ENCODE peak calls at places on chromosomes 2 and 18, in six cellular contexts. L, H, T, O, Q and W are unnamed samples.

GRCh38 chr2:101395545-101396351 is 8.4 kb upstream of the CREG2 start:
- DNase-seq in Q (no peak), L (peak), T (peak), H (no peak), O (no peak), W (no peak)

GRCh38 chr2:99811544-99811943 is 321.7 kb upstream of the REV1 start:
- DNase-seq in O (peak), L (peak), Q (no peak), T (peak), H (no peak), W (no peak)

GRCh38 chr2:200025717-200026116 is 70.3 kb downstream of the MAIP1 start:
- DNase-seq in H (no peak), T (peak), Q (no peak), L (no peak), O (no peak), W (no peak)

GRCh38 chr2:227479865-227480475 is 8.0 kb downstream of the AGFG1 start:
- DNase-seq in T (peak), Q (no peak), L (peak), H (no peak), O (no peak), W (no peak)

GRCh38 chr2:51953931-51954330 is 922.0 kb upstream of the NRXN1 start:
- DNase-seq in T (peak), Q (no peak), H (no peak), O (no peak), L (no peak), W (no peak)

GRCh38 chr2:154125900-154126299 is 254.2 kb downstream of the GALNT13 start:
- DNase-seq in L (no peak), Q (no peak), T (no peak), H (no peak), O (no peak), W (no peak)

GRCh38 chr18:77206676-77207370 is 42.8 kb upstream of the GALR1 start:
- DNase-seq in Q (no peak), O (no peak), L (peak), T (peak), H (no peak), W (no peak)

GRCh38 chr18:58844871-58845270 is 19.8 kb upstream of the ZNF532 start:
- DNase-seq in T (no peak), H (no peak), L (no peak), Q (no peak), O (no peak), W (no peak)

GRCh38 chr18:76449110-76449453 is 46.0 kb downstream of the ZNF516 start:
- DNase-seq in Q (no peak), H (peak), O (no peak), T (no peak), L (no peak), W (no peak)

GRCh38 chr2:217614498-217614897 is 388.3 kb downstream of the TNS1 start:
- DNase-seq in O (no peak), H (no peak), L (no peak), T (peak), Q (no peak), W (no peak)

GRCh38 chr2:158667567-158667966 is 127.5 kb upstream of the DAPL1 start:
- DNase-seq in H (no peak), O (no peak), Q (no peak), L (peak), T (peak), W (no peak)

GRCh38 chr2:158665536-158666302 is 129.4 kb upstream of the DAPL1 start:
- DNase-seq in L (peak), T (peak), O (no peak), Q (no peak), H (no peak), W (no peak)

GRCh38 chr2:158668394-158668793 is 126.7 kb upstream of the DAPL1 start:
- DNase-seq in Q (no peak), L (peak), T (no peak), O (no peak), H (no peak), W (no peak)

GRCh38 chr2:158667969-158668368 is 127.1 kb upstream of the DAPL1 start:
- DNase-seq in Q (no peak), O (no peak), H (no peak), T (no peak), L (no peak), W (no peak)

GRCh38 chr2:158666969-158667368 is 128.1 kb upstream of the DAPL1 start:
- DNase-seq in O (no peak), L (no peak), H (no peak), T (no peak), Q (no peak), W (no peak)
- H4K91ac ChIP-seq in O (no peak), L (no peak), H (no peak), T (no peak), Q (no peak), W (no peak)

DNA sequence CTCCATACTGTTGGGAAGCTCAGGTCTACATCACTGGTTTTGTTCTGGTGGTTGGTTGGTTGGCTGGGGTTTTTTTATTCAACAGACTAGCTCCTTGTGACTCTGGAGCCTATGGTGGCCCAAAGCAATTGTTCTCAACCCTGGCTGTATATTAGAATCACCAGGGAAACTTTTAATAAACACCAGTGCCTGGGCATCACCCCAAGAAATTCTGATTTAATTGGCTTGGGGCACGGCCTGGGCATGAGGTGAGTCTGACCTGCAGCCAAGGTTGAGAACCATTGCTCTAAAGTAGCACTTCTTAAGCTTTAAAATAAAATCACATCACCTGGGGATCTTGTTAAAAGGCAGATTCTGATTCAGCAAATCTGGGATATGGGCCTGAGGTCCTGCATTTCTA is 184.1 kb downstream of the C1D start:
- DNase-seq in T (no peak), Q (no peak), O (no peak), L (no peak), H (no peak), W (no peak)
- H4K91ac ChIP-seq in T (no peak), Q (no peak), O (no peak), L (no peak), H (no peak), W (no peak)

GRCh38 chr2:53896864-53897263 is 37.1 kb upstream of the GPR75 start:
- DNase-seq in H (no peak), Q (no peak), T (peak), L (peak), O (no peak), W (no peak)
- H4K91ac ChIP-seq in H (no peak), Q (no peak), T (no peak), L (no peak), O (no peak), W (no peak)

GRCh38 chr18:39529358-39529757 is 1963.8 kb upstream of the CELF4 start:
- DNase-seq in T (no peak), L (no peak), H (no peak), Q (no peak), O (no peak), W (no peak)
- H4K91ac ChIP-seq in T (no peak), L (no peak), H (no peak), Q (no peak), O (no peak), W (no peak)

GRCh38 chr2:9627310-9627709 is 3.5 kb downstream of the YWHAQ start:
- DNase-seq in O (no peak), H (no peak), Q (no peak), L (no peak), T (peak), W (no peak)
- H4K91ac ChIP-seq in O (no peak), H (no peak), Q (no peak), L (no peak), T (no peak), W (no peak)

GRCh38 chr2:236136483-236136882 is 31.7 kb downstream of the GBX2 start:
- DNase-seq in T (no peak), L (no peak), Q (no peak), H (no peak), O (no peak), W (no peak)
- H4K91ac ChIP-seq in T (no peak), L (no peak), Q (no peak), H (no peak), O (no peak), W (no peak)